ENCODE peak calls at places on chromosome 3, in nine cellular contexts. One of them, this sample, is unnamed.

GRCh38 chr3:39383190-39383912 is at the start of gene SLC25A38:
- DNase-seq in astrocyte of the spinal cord: peak
- DNase-seq in bronchial epithelial cell: peak
- DNase-seq in heart left ventricle: peak
- DNase-seq in NB4: peak
- DNase-seq in GM12864: peak
- DNase-seq in choroid plexus epithelial cell: peak
- DNase-seq in colonic mucosa: peak
- DNase-seq in cardiac muscle cell: peak
- DNase-seq in this sample: peak

GRCh38 chr3:48305396-48305795 is 28.1 kb downstream of the SPINK8 start:
- DNase-seq in NB4: no peak
- DNase-seq in astrocyte of the spinal cord: no peak
- DNase-seq in cardiac muscle cell: no peak
- DNase-seq in GM12864: no peak
- DNase-seq in colonic mucosa: no peak
- DNase-seq in bronchial epithelial cell: peak
- DNase-seq in choroid plexus epithelial cell: no peak
- DNase-seq in heart left ventricle: no peak
- DNase-seq in this sample: no peak

GRCh38 chr3:138732465-138732864 is 102.3 kb downstream of the PIK3CB start:
- DNase-seq in choroid plexus epithelial cell: no peak
- DNase-seq in NB4: peak
- DNase-seq in heart left ventricle: no peak
- DNase-seq in GM12864: no peak
- DNase-seq in cardiac muscle cell: peak
- DNase-seq in colonic mucosa: no peak
- DNase-seq in astrocyte of the spinal cord: no peak
- DNase-seq in bronchial epithelial cell: no peak
- DNase-seq in this sample: peak

GRCh38 chr3:133292251-133292650 is 107.6 kb upstream of the BFSP2 start:
- DNase-seq in NB4: no peak
- DNase-seq in cardiac muscle cell: no peak
- DNase-seq in bronchial epithelial cell: no peak
- DNase-seq in colonic mucosa: no peak
- DNase-seq in GM12864: no peak
- DNase-seq in heart left ventricle: no peak
- DNase-seq in choroid plexus epithelial cell: no peak
- DNase-seq in astrocyte of the spinal cord: peak
- DNase-seq in this sample: no peak

GRCh38 chr3:197599089-197599765 is 43.5 kb upstream of the BDH1 start:
- DNase-seq in GM12864: peak
- DNase-seq in colonic mucosa: peak
- DNase-seq in NB4: peak
- DNase-seq in heart left ventricle: peak
- DNase-seq in choroid plexus epithelial cell: peak
- DNase-seq in cardiac muscle cell: peak
- DNase-seq in bronchial epithelial cell: peak
- DNase-seq in astrocyte of the spinal cord: peak
- DNase-seq in this sample: peak

GRCh38 chr3:178767558-178767957 is 231.3 kb downstream of the KCNMB2 start:
- DNase-seq in GM12864: no peak
- DNase-seq in heart left ventricle: no peak
- DNase-seq in choroid plexus epithelial cell: no peak
- DNase-seq in colonic mucosa: no peak
- DNase-seq in bronchial epithelial cell: no peak
- DNase-seq in cardiac muscle cell: no peak
- DNase-seq in NB4: no peak
- DNase-seq in astrocyte of the spinal cord: no peak
- DNase-seq in this sample: no peak

GRCh38 chr3:96831175-96831574 is 16.8 kb downstream of the EPHA6 start:
- DNase-seq in heart left ventricle: no peak
- DNase-seq in astrocyte of the spinal cord: no peak
- DNase-seq in cardiac muscle cell: no peak
- DNase-seq in NB4: no peak
- DNase-seq in choroid plexus epithelial cell: no peak
- DNase-seq in bronchial epithelial cell: no peak
- DNase-seq in GM12864: no peak
- DNase-seq in colonic mucosa: no peak
- DNase-seq in this sample: no peak

GRCh38 chr3:155130001-155130400 is 49.9 kb downstream of the MME start:
- DNase-seq in colonic mucosa: no peak
- DNase-seq in bronchial epithelial cell: no peak
- DNase-seq in heart left ventricle: no peak
- DNase-seq in astrocyte of the spinal cord: no peak
- DNase-seq in NB4: no peak
- DNase-seq in choroid plexus epithelial cell: peak
- DNase-seq in cardiac muscle cell: no peak
- DNase-seq in GM12864: no peak
- DNase-seq in this sample: peak

GRCh38 chr3:135503429-135504083 is 462.0 kb upstream of the PPP2R3A start:
- DNase-seq in cardiac muscle cell: peak
- DNase-seq in NB4: peak
- DNase-seq in heart left ventricle: peak
- DNase-seq in GM12864: peak
- DNase-seq in bronchial epithelial cell: peak
- DNase-seq in colonic mucosa: peak
- DNase-seq in astrocyte of the spinal cord: peak
- DNase-seq in choroid plexus epithelial cell: peak
- DNase-seq in this sample: peak

GRCh38 chr3:35383719-35384555 is 255.4 kb upstream of the ARPP21 start:
- DNase-seq in NB4: no peak
- DNase-seq in bronchial epithelial cell: peak
- DNase-seq in GM12864: no peak
- DNase-seq in astrocyte of the spinal cord: peak
- DNase-seq in heart left ventricle: no peak
- DNase-seq in choroid plexus epithelial cell: peak
- DNase-seq in colonic mucosa: no peak
- DNase-seq in cardiac muscle cell: peak
- DNase-seq in this sample: no peak

GRCh38 chr3:160929595-160929994 is 173.6 kb downstream of the PPM1L start:
- DNase-seq in NB4: no peak
- DNase-seq in colonic mucosa: no peak
- DNase-seq in bronchial epithelial cell: no peak
- DNase-seq in heart left ventricle: peak
- DNase-seq in GM12864: no peak
- DNase-seq in astrocyte of the spinal cord: no peak
- DNase-seq in cardiac muscle cell: peak
- DNase-seq in choroid plexus epithelial cell: peak
- DNase-seq in this sample: peak

GRCh38 chr3:30894521-30895289 is at the start of gene GADL1:
- DNase-seq in heart left ventricle: peak
- DNase-seq in astrocyte of the spinal cord: peak
- DNase-seq in cardiac muscle cell: peak
- DNase-seq in NB4: peak
- DNase-seq in colonic mucosa: no peak
- DNase-seq in bronchial epithelial cell: no peak
- DNase-seq in choroid plexus epithelial cell: peak
- DNase-seq in GM12864: no peak
- DNase-seq in this sample: peak

GRCh38 chr3:159130108-159130507 is 328.3 kb downstream of the MFSD1 start:
- DNase-seq in NB4: peak
- DNase-seq in heart left ventricle: no peak
- DNase-seq in astrocyte of the spinal cord: no peak
- DNase-seq in choroid plexus epithelial cell: peak
- DNase-seq in GM12864: peak
- DNase-seq in bronchial epithelial cell: peak
- DNase-seq in cardiac muscle cell: peak
- DNase-seq in colonic mucosa: peak
- DNase-seq in this sample: peak

GRCh38 chr3:32340039-32340438 is 51.6 kb upstream of the CMTM7 start:
- DNase-seq in astrocyte of the spinal cord: peak
- DNase-seq in cardiac muscle cell: peak
- DNase-seq in heart left ventricle: no peak
- DNase-seq in NB4: peak
- DNase-seq in GM12864: peak
- DNase-seq in choroid plexus epithelial cell: peak
- DNase-seq in bronchial epithelial cell: peak
- DNase-seq in colonic mucosa: no peak
- DNase-seq in this sample: peak

GRCh38 chr3:32335365-32336122 is 56.1 kb upstream of the CMTM7 start:
- DNase-seq in colonic mucosa: no peak
- DNase-seq in heart left ventricle: no peak
- DNase-seq in NB4: no peak
- DNase-seq in astrocyte of the spinal cord: no peak
- DNase-seq in GM12864: no peak
- DNase-seq in cardiac muscle cell: no peak
- DNase-seq in bronchial epithelial cell: no peak
- DNase-seq in choroid plexus epithelial cell: no peak
- DNase-seq in this sample: no peak

GRCh38 chr3:32336123-32336518 is 55.5 kb upstream of the CMTM7 start:
- DNase-seq in choroid plexus epithelial cell: peak
- DNase-seq in astrocyte of the spinal cord: no peak
- DNase-seq in bronchial epithelial cell: no peak
- DNase-seq in GM12864: no peak
- DNase-seq in NB4: no peak
- DNase-seq in cardiac muscle cell: no peak
- DNase-seq in heart left ventricle: no peak
- DNase-seq in colonic mucosa: no peak
- DNase-seq in this sample: no peak

GRCh38 chr3:32337501-32337900 is 54.2 kb upstream of the CMTM7 start:
- DNase-seq in colonic mucosa: no peak
- DNase-seq in choroid plexus epithelial cell: no peak
- DNase-seq in cardiac muscle cell: no peak
- DNase-seq in heart left ventricle: no peak
- DNase-seq in bronchial epithelial cell: no peak
- DNase-seq in NB4: no peak
- DNase-seq in astrocyte of the spinal cord: no peak
- DNase-seq in GM12864: no peak
- DNase-seq in this sample: no peak

DNA sequence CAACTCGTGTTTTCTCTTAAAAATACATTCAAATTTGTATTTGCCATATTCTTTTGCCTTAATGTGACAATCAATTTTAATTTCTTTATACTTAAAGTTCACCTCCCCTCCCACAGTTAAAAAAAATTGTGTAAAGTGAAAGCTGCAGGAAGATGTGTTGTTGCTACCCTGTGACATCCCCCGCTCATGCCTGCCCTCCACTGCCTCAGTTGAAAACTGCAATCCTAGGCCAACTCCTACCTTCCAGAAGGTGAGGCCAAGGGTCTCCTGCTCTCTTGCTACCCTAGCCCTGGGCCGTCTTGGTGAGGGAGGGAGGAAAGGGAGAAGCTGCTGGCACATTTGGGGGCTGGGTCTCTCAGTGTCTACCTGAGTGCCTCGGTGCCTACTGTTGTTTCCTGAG is 57.0 kb upstream of the CMTM7 start:
- DNase-seq in heart left ventricle: no peak
- DNase-seq in colonic mucosa: no peak
- DNase-seq in cardiac muscle cell: no peak
- DNase-seq in choroid plexus epithelial cell: no peak
- DNase-seq in GM12864: no peak
- DNase-seq in NB4: peak
- DNase-seq in bronchial epithelial cell: peak
- DNase-seq in astrocyte of the spinal cord: no peak
- DNase-seq in this sample: peak
- TF ChIP-seq CTCF in heart left ventricle: no peak
- TF ChIP-seq CTCF in colonic mucosa: peak
- TF ChIP-seq CTCF in cardiac muscle cell: peak
- TF ChIP-seq CTCF in choroid plexus epithelial cell: peak
- TF ChIP-seq CTCF in GM12864: peak
- TF ChIP-seq CTCF in NB4: peak
- TF ChIP-seq CTCF in bronchial epithelial cell: peak
- TF ChIP-seq CTCF in astrocyte of the spinal cord: peak
- TF ChIP-seq CTCF in this sample: peak

DNA sequence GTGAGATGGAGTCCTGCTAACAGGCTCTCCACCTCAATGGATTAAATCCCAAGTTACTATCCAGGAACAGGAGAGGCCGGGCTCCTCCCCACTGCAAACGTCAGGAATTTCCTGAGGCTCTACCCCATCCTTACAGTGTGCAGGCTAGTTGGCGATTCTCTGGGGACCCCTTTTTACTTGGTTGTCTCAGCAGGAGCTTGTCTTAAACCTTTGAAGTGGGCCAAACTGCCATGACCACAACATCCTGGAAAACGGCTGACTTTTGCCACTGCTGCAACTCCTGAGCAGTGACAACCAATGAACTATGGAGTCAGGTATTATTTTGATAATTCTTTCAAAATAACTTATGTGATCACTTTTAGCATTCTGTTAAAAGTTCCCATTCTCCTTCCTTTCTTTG is 440.9 kb upstream of the CCDC54 start:
- DNase-seq in bronchial epithelial cell: no peak
- DNase-seq in heart left ventricle: no peak
- DNase-seq in colonic mucosa: no peak
- DNase-seq in astrocyte of the spinal cord: no peak
- DNase-seq in choroid plexus epithelial cell: no peak
- DNase-seq in NB4: peak
- DNase-seq in GM12864: no peak
- DNase-seq in cardiac muscle cell: no peak
- DNase-seq in this sample: no peak
- H3K4me3 ChIP-seq in bronchial epithelial cell: no peak
- H3K4me3 ChIP-seq in heart left ventricle: no peak
- H3K4me3 ChIP-seq in colonic mucosa: no peak
- H3K4me3 ChIP-seq in astrocyte of the spinal cord: no peak
- H3K4me3 ChIP-seq in choroid plexus epithelial cell: no peak
- H3K4me3 ChIP-seq in NB4: no peak
- H3K4me3 ChIP-seq in GM12864: no peak
- H3K4me3 ChIP-seq in cardiac muscle cell: no peak
- H3K4me3 ChIP-seq in this sample: no peak

GRCh38 chr3:140128217-140129137 is 193.5 kb downstream of the CLSTN2 start:
- DNase-seq in heart left ventricle: no peak
- DNase-seq in choroid plexus epithelial cell: peak
- DNase-seq in cardiac muscle cell: peak
- DNase-seq in GM12864: no peak
- DNase-seq in bronchial epithelial cell: peak
- DNase-seq in astrocyte of the spinal cord: no peak
- DNase-seq in NB4: peak
- DNase-seq in colonic mucosa: peak
- DNase-seq in this sample: peak
- TF ChIP-seq CTCF in heart left ventricle: peak
- TF ChIP-seq CTCF in choroid plexus epithelial cell: peak
- TF ChIP-seq CTCF in cardiac muscle cell: peak
- TF ChIP-seq CTCF in GM12864: peak
- TF ChIP-seq CTCF in bronchial epithelial cell: peak
- TF ChIP-seq CTCF in astrocyte of the spinal cord: peak
- TF ChIP-seq CTCF in NB4: peak
- TF ChIP-seq CTCF in colonic mucosa: peak
- TF ChIP-seq CTCF in this sample: peak

DNA sequence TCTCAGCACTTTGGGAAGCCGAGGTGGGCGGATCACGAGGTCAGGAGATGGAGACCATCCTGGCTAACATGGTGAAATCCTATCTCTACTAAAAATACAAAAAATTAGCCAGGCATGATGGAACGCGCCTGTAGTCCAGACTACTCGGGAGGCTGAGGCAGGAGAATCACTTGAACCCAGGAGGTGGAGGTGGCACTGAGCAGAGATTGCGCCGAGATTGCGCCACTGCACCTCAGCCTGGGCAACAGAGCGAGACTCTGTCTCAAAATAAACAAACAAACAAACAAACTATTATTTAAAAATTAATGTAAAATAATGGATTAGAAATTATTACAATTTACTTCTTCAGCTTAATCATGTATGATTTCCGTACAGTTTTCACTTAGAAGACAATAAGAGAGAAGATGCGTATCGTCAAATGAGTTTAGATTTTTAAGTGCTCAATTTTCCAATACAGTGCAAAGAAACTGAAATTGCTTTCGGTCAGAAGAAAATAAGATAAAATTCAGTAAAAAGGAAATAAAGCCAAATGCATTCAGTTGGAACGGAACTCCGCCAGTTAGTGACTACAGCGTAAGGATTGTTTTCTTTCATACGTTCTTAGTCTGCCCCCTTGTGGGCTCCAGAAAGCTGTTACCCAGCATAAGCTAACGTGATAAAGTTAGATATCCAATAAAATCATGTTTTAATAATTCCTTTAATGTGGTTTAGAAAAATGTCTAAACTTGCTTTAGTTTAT is 24.8 kb downstream of the AADAC start:
- DNase-seq in bronchial epithelial cell: peak
- DNase-seq in heart left ventricle: peak
- DNase-seq in cardiac muscle cell: peak
- DNase-seq in NB4: peak
- DNase-seq in GM12864: peak
- DNase-seq in astrocyte of the spinal cord: peak
- DNase-seq in choroid plexus epithelial cell: peak
- DNase-seq in colonic mucosa: peak
- DNase-seq in this sample: peak
- H3K4me3 ChIP-seq in bronchial epithelial cell: no peak
- H3K4me3 ChIP-seq in heart left ventricle: peak
- H3K4me3 ChIP-seq in cardiac muscle cell: no peak
- H3K4me3 ChIP-seq in NB4: no peak
- H3K4me3 ChIP-seq in GM12864: no peak
- H3K4me3 ChIP-seq in astrocyte of the spinal cord: no peak
- H3K4me3 ChIP-seq in choroid plexus epithelial cell: peak
- H3K4me3 ChIP-seq in colonic mucosa: no peak
- H3K4me3 ChIP-seq in this sample: peak

This sample was measured in fibroblast of villous mesenchyme.